ENCODE peak calls at places on chromosomes 4 and X, in seven cellular contexts. One of them, this sample, is unnamed.

GRCh38 chrX:2463973-2464676 is 36.7 kb downstream of the DHRSX start:
- DNase-seq in SK-N-SH: no peak
- DNase-seq in fibroblast of lung: peak; percentile 45
- DNase-seq in GM23338: peak; percentile 77
- DNase-seq in K562: peak; percentile 58
- DNase-seq in PC-3: no peak
- DNase-seq in H1: no peak
- DNase-seq in this sample: peak; percentile 65

GRCh38 chr4:22877653-22878052 is 184.9 kb downstream of the GBA3 start:
- DNase-seq in SK-N-SH: no peak
- DNase-seq in fibroblast of lung: no peak
- DNase-seq in GM23338: no peak
- DNase-seq in K562: no peak
- DNase-seq in PC-3: no peak
- DNase-seq in H1: no peak
- DNase-seq in this sample: no peak

GRCh38 chr4:18570370-18570769 is 548.8 kb upstream of the LCORL start:
- DNase-seq in SK-N-SH: no peak
- DNase-seq in fibroblast of lung: no peak
- DNase-seq in GM23338: no peak
- DNase-seq in K562: no peak
- DNase-seq in PC-3: no peak
- DNase-seq in H1: no peak
- DNase-seq in this sample: no peak

GRCh38 chrX:115553171-115553570 is 7.8 kb upstream of the PLS3 start:
- DNase-seq in SK-N-SH: no peak
- DNase-seq in fibroblast of lung: no peak
- DNase-seq in GM23338: peak; percentile 17
- DNase-seq in K562: no peak
- DNase-seq in PC-3: no peak
- DNase-seq in H1: no peak
- DNase-seq in this sample: no peak

GRCh38 chrX:46577116-46578005 is 3.8 kb downstream of the CHST7 start:
- DNase-seq in SK-N-SH: no peak
- DNase-seq in fibroblast of lung: peak; percentile 64
- DNase-seq in GM23338: no peak
- DNase-seq in K562: no peak
- DNase-seq in PC-3: peak; percentile 59
- DNase-seq in H1: no peak
- DNase-seq in this sample: no peak

GRCh38 chr4:63965875-63966274 is 443.4 kb downstream of the TECRL start:
- DNase-seq in SK-N-SH: no peak
- DNase-seq in fibroblast of lung: no peak
- DNase-seq in GM23338: no peak
- DNase-seq in K562: no peak
- DNase-seq in PC-3: no peak
- DNase-seq in H1: no peak
- DNase-seq in this sample: no peak

GRCh38 chr4:48341776-48342558 is 638 bp downstream of the SLAIN2 start:
- DNase-seq in SK-N-SH: peak; percentile 62
- DNase-seq in fibroblast of lung: peak; percentile 51
- DNase-seq in GM23338: peak; percentile 75
- DNase-seq in K562: peak; percentile 62
- DNase-seq in PC-3: peak; percentile 22
- DNase-seq in H1: no peak
- DNase-seq in this sample: peak; percentile 66

GRCh38 chr4:9946171-9946570 is 75.1 kb downstream of the SLC2A9 start:
- DNase-seq in SK-N-SH: no peak
- DNase-seq in fibroblast of lung: no peak
- DNase-seq in GM23338: no peak
- DNase-seq in K562: no peak
- DNase-seq in PC-3: no peak
- DNase-seq in H1: no peak
- DNase-seq in this sample: no peak

GRCh38 chrX:110284159-110284558 is 33.7 kb downstream of the AMMECR1 start:
- DNase-seq in SK-N-SH: no peak
- DNase-seq in fibroblast of lung: peak; percentile 87
- DNase-seq in GM23338: no peak
- DNase-seq in K562: no peak
- DNase-seq in PC-3: peak; percentile 83
- DNase-seq in H1: no peak
- DNase-seq in this sample: no peak

GRCh38 chr4:176193126-176193525 is 2.3 kb downstream of the SPATA4 start:
- DNase-seq in SK-N-SH: no peak
- DNase-seq in fibroblast of lung: peak; percentile 60
- DNase-seq in GM23338: no peak
- DNase-seq in K562: no peak
- DNase-seq in PC-3: peak; percentile 46
- DNase-seq in H1: no peak
- DNase-seq in this sample: no peak

GRCh38 chr4:108010167-108010566 is 20.5 kb downstream of the HADH start:
- DNase-seq in SK-N-SH: no peak
- DNase-seq in fibroblast of lung: peak; percentile 89
- DNase-seq in GM23338: no peak
- DNase-seq in K562: no peak
- DNase-seq in PC-3: peak; percentile 39
- DNase-seq in H1: no peak
- DNase-seq in this sample: no peak

GRCh38 chrX:102858826-102859627 is 78.0 kb upstream of the RAB40AL start:
- DNase-seq in SK-N-SH: no peak
- DNase-seq in fibroblast of lung: peak; percentile 42
- DNase-seq in GM23338: peak; percentile 28
- DNase-seq in K562: no peak
- DNase-seq in PC-3: peak; percentile 8
- DNase-seq in H1: no peak
- DNase-seq in this sample: no peak

GRCh38 chrX:115058276-115058675 is 40.9 kb upstream of the IL13RA2 start:
- DNase-seq in SK-N-SH: no peak
- DNase-seq in fibroblast of lung: peak; percentile 88
- DNase-seq in GM23338: no peak
- DNase-seq in K562: no peak
- DNase-seq in PC-3: peak; percentile 45
- DNase-seq in H1: no peak
- DNase-seq in this sample: no peak

GRCh38 chr4:102843938-102844337 is 16.6 kb upstream of the UBE2D3 start:
- DNase-seq in SK-N-SH: peak; percentile 45
- DNase-seq in fibroblast of lung: no peak
- DNase-seq in GM23338: no peak
- DNase-seq in K562: no peak
- DNase-seq in PC-3: no peak
- DNase-seq in H1: no peak
- DNase-seq in this sample: no peak

GRCh38 chrX:39335447-39336235 is 534.4 kb downstream of the MID1IP1 start:
- DNase-seq in SK-N-SH: no peak
- DNase-seq in fibroblast of lung: no peak
- DNase-seq in GM23338: no peak
- DNase-seq in K562: no peak
- DNase-seq in PC-3: no peak
- DNase-seq in H1: no peak
- DNase-seq in this sample: no peak

GRCh38 chrX:68978211-68978780 is 149.5 kb downstream of the EFNB1 start:
- DNase-seq in SK-N-SH: no peak
- DNase-seq in fibroblast of lung: peak; percentile 79
- DNase-seq in GM23338: peak; percentile 54
- DNase-seq in K562: no peak
- DNase-seq in PC-3: no peak
- DNase-seq in H1: no peak
- DNase-seq in this sample: no peak

GRCh38 chrX:11770320-11770719 is 12.3 kb downstream of the MSL3 start:
- DNase-seq in SK-N-SH: peak; percentile 74
- DNase-seq in fibroblast of lung: peak; percentile 40
- DNase-seq in GM23338: peak; percentile 59
- DNase-seq in K562: peak; percentile 65
- DNase-seq in PC-3: peak; percentile 59
- DNase-seq in H1: no peak
- DNase-seq in this sample: peak; percentile 64

GRCh38 chr4:141248029-141248428 is 27.3 kb downstream of the ZNF330 start:
- DNase-seq in SK-N-SH: no peak
- DNase-seq in fibroblast of lung: peak; percentile 48
- DNase-seq in GM23338: no peak
- DNase-seq in K562: no peak
- DNase-seq in PC-3: no peak
- DNase-seq in H1: no peak
- DNase-seq in this sample: no peak

GRCh38 chr4:24802648-24803047 is 7.3 kb downstream of the SOD3 start:
- DNase-seq in SK-N-SH: no peak
- DNase-seq in fibroblast of lung: peak; percentile 29
- DNase-seq in GM23338: no peak
- DNase-seq in K562: no peak
- DNase-seq in PC-3: no peak
- DNase-seq in H1: no peak
- DNase-seq in this sample: no peak

GRCh38 chrX:15820106-15821073 is 30.1 kb downstream of the ZRSR2 start:
- DNase-seq in SK-N-SH: no peak
- DNase-seq in fibroblast of lung: peak; percentile 54
- DNase-seq in GM23338: no peak
- DNase-seq in K562: no peak
- DNase-seq in PC-3: no peak
- DNase-seq in H1: no peak
- DNase-seq in this sample: no peak

GRCh38 chrX:20269848-20270556 is 3.3 kb upstream of the RPS6KA3 start:
- DNase-seq in SK-N-SH: no peak
- DNase-seq in fibroblast of lung: peak; percentile 35
- DNase-seq in GM23338: no peak
- DNase-seq in K562: no peak
- DNase-seq in PC-3: no peak
- DNase-seq in H1: no peak
- DNase-seq in this sample: no peak

GRCh38 chr4:184345573-184345922 is 127.9 kb upstream of the ENPP6 start:
- DNase-seq in SK-N-SH: no peak
- DNase-seq in fibroblast of lung: no peak
- DNase-seq in GM23338: no peak
- DNase-seq in K562: peak; percentile 26
- DNase-seq in PC-3: no peak
- DNase-seq in H1: no peak
- DNase-seq in this sample: no peak

DNA sequence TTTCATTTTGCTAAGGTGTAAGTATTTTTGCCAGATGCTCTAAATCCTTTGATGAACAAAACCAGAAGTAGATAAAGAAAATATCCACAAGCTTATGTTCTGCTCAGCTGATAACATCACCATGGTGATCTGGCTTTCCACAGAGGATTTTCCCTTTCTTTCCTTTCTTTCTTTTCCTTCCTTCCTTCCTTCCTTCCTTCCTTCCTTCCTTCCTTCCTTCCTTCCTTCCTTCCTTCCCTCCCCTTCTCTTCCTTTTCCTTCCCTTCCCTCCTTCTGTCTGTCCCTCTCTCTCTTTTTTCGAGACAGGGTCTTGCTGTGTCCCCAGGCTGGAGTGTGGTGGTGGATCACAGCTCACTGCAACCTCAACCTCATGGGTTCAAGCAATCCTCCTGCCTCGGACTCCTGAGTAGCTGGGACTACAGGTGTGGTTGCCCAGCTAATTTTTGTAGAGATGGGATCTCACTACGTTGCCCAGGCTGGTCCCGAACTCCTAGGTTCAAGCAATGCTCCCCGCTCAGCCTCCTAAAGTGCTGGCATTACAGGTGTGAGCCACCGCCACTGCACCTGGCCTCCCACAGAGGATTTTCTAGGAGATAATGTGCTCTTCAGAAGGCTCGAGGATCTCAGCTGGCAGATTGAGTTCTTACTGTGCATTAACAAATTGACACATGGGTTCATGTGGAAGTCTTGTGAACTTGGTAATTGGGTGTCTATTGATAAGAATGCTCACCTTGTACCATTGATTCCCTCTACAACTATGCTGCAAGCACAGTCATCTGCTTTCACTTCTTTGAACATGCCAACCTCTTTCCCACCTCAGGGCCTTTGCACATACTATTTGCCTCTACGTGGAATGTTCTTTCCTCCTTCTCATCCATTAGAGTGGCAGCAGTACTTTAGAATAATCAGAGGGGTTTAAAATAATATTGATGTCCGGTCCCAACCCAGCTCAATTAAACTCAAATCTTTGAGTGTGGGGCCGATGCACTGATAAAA is 1.4 kb upstream of the RHOH start:
- DNase-seq in SK-N-SH: no peak
- DNase-seq in fibroblast of lung: no peak
- DNase-seq in GM23338: no peak
- DNase-seq in K562: no peak
- DNase-seq in PC-3: no peak
- DNase-seq in H1: no peak
- DNase-seq in this sample: peak; percentile 51
- H3K4me1 ChIP-seq in SK-N-SH: peaks cover 6% of the 10 kb centered on the region
- H3K4me1 ChIP-seq in fibroblast of lung: no peaks in the 10 kb centered on the region
- H3K4me1 ChIP-seq in GM23338: peaks cover 66% of the 10 kb centered on the region
- H3K4me1 ChIP-seq in K562: peaks cover 35% of the 10 kb centered on the region
- H3K4me1 ChIP-seq in PC-3: peaks cover 28% of the 10 kb centered on the region
- H3K4me1 ChIP-seq in H1: peaks cover 21% of the 10 kb centered on the region
- H3K4me1 ChIP-seq in this sample: peaks cover 52% of the 10 kb centered on the region

GRCh38 chr4:112284662-112285411 is 867 bp downstream of the TIFA start:
- DNase-seq in SK-N-SH: peak; percentile 64
- DNase-seq in fibroblast of lung: peak; percentile 31
- DNase-seq in GM23338: no peak
- DNase-seq in K562: peak; percentile 46
- DNase-seq in PC-3: peak; percentile 31
- DNase-seq in H1: no peak
- DNase-seq in this sample: peak; percentile 52

GRCh38 chr4:112288455-112288854 is 2.8 kb upstream of the TIFA start:
- DNase-seq in SK-N-SH: no peak
- DNase-seq in fibroblast of lung: no peak
- DNase-seq in GM23338: no peak
- DNase-seq in K562: no peak
- DNase-seq in PC-3: no peak
- DNase-seq in H1: no peak
- DNase-seq in this sample: peak; percentile 85

GRCh38 chr4:112290341-112290740 is 4.6 kb upstream of the TIFA start:
- DNase-seq in SK-N-SH: no peak
- DNase-seq in fibroblast of lung: no peak
- DNase-seq in GM23338: no peak
- DNase-seq in K562: peak; percentile 30
- DNase-seq in PC-3: no peak
- DNase-seq in H1: no peak
- DNase-seq in this sample: no peak

GRCh38 chr4:112287258-112287873 is 1.7 kb upstream of the TIFA start:
- DNase-seq in SK-N-SH: no peak
- DNase-seq in fibroblast of lung: no peak
- DNase-seq in GM23338: no peak
- DNase-seq in K562: no peak
- DNase-seq in PC-3: no peak
- DNase-seq in H1: no peak
- DNase-seq in this sample: peak; percentile 95

GRCh38 chr4:112289407-112290253 is 3.9 kb upstream of the TIFA start:
- DNase-seq in SK-N-SH: no peak
- DNase-seq in fibroblast of lung: no peak
- DNase-seq in GM23338: no peak
- DNase-seq in K562: no peak
- DNase-seq in PC-3: no peak
- DNase-seq in H1: no peak
- DNase-seq in this sample: peak; percentile 55
- H2AFZ ChIP-seq in SK-N-SH: no peak overlapping the region
- H2AFZ ChIP-seq in fibroblast of lung: no peak overlapping the region
- H2AFZ ChIP-seq in GM23338: no peak overlapping the region
- H2AFZ ChIP-seq in K562: peak overlapping the region; percentile 93
- H2AFZ ChIP-seq in PC-3: no peak overlapping the region
- H2AFZ ChIP-seq in H1: no peak overlapping the region
- H2AFZ ChIP-seq in this sample: peak overlapping the region; percentile 96

GRCh38 chr4:1297456-1298325 is 8.0 kb downstream of the MAEA start:
- DNase-seq in SK-N-SH: no peak
- DNase-seq in fibroblast of lung: no peak
- DNase-seq in GM23338: peak; percentile 65
- DNase-seq in K562: no peak
- DNase-seq in PC-3: no peak
- DNase-seq in H1: no peak
- DNase-seq in this sample: no peak
- H3K4me1 ChIP-seq in SK-N-SH: no peaks in the 10 kb centered on the region
- H3K4me1 ChIP-seq in fibroblast of lung: no peaks in the 10 kb centered on the region
- H3K4me1 ChIP-seq in GM23338: peaks cover 11% of the 10 kb centered on the region
- H3K4me1 ChIP-seq in K562: peaks cover 24% of the 10 kb centered on the region
- H3K4me1 ChIP-seq in PC-3: no peaks in the 10 kb centered on the region
- H3K4me1 ChIP-seq in H1: peaks cover 30% of the 10 kb centered on the region
- H3K4me1 ChIP-seq in this sample: peaks cover 18% of the 10 kb centered on the region

GRCh38 chr4:173052439-173052838 is 116.2 kb upstream of the GALNT7 start:
- DNase-seq in SK-N-SH: no peak
- DNase-seq in fibroblast of lung: no peak
- DNase-seq in GM23338: no peak
- DNase-seq in K562: no peak
- DNase-seq in PC-3: no peak
- DNase-seq in H1: no peak
- DNase-seq in this sample: no peak
- H2AFZ ChIP-seq in SK-N-SH: no peak overlapping the region
- H2AFZ ChIP-seq in fibroblast of lung: no peak overlapping the region
- H2AFZ ChIP-seq in GM23338: peak overlapping the region; percentile 0
- H2AFZ ChIP-seq in K562: peak overlapping the region; percentile 97
- H2AFZ ChIP-seq in PC-3: no peak overlapping the region
- H2AFZ ChIP-seq in H1: no peak overlapping the region
- H2AFZ ChIP-seq in this sample: no peak overlapping the region

This sample was measured in OCI-LY7.